ENCODE peak calls at places on chromosomes 5 and 9, in four cellular contexts. D is K562; C is lung; Y is CD8-positive, alpha-beta T cell. H is an unnamed sample.

GRCh38 chr5:674630-675011 is 18.5 kb downstream of the TPPP start:
- DNase-seq in D (no peak), C (no peak), Y (no peak), H (no peak)

GRCh38 chr5:33890147-33890546 is 1.6 kb downstream of the ADAMTS12 start:
- DNase-seq in D (no peak), C (no peak), Y (no peak), H (no peak)

GRCh38 chr9:2229109-2229733 is 214.1 kb downstream of the SMARCA2 start:
- DNase-seq in D (no peak), C (no peak), Y (no peak), H (no peak)

GRCh38 chr9:21933281-21933680 is 60.9 kb downstream of the CDKN2A start:
- DNase-seq in D (no peak), C (no peak), Y (no peak), H (no peak)

GRCh38 chr5:107458322-107458721 is 212.4 kb downstream of the EFNA5 start:
- DNase-seq in D (no peak), C (no peak), Y (no peak), H (no peak)

GRCh38 chr5:122723606-122724352 is 51.1 kb upstream of the SNX2 start:
- DNase-seq in D (no peak), C (no peak), Y (no peak), H (no peak)

GRCh38 chr5:40790947-40791593 is 7.1 kb downstream of the PRKAA1 start:
- DNase-seq in D (no peak), C (no peak), Y (no peak), H (no peak)

GRCh38 chr9:22030101-22030598 is 21.0 kb upstream of the CDKN2B start:
- DNase-seq in D (no peak), C (no peak), Y (no peak), H (no peak)

GRCh38 chr9:4537581-4537980 is 47.3 kb downstream of the SLC1A1 start:
- DNase-seq in D (no peak), C (no peak), Y (no peak), H (no peak)

GRCh38 chr5:150168864-150169263 is 2.3 kb downstream of the CDX1 start:
- DNase-seq in D (no peak), C (no peak), Y (no peak), H (no peak)

GRCh38 chr5:75054110-75054930 is 2.0 kb upstream of the GCNT4 start:
- DNase-seq in D (no peak), C (peak; percentile 49), Y (no peak), H (no peak)

GRCh38 chr5:159620853-159621540 is 290.7 kb upstream of the IL12B start:
- DNase-seq in D (no peak), C (no peak), Y (no peak), H (no peak)

GRCh38 chr5:115532517-115532916 is 12.1 kb downstream of the FEM1C start:
- DNase-seq in D (no peak), C (no peak), Y (no peak), H (no peak)

GRCh38 chr5:9466677-9467076 is 79.2 kb downstream of the SEMA5A start:
- DNase-seq in D (no peak), C (no peak), Y (no peak), H (no peak)

GRCh38 chr5:64149268-64149667 is 16.4 kb upstream of the RNF180 start:
- DNase-seq in D (no peak), C (no peak), Y (no peak), H (no peak)

GRCh38 chr5:64140018-64140417 is 25.6 kb upstream of the RNF180 start:
- DNase-seq in D (no peak), C (no peak), Y (no peak), H (no peak)

GRCh38 chr5:64147849-64148441 is 17.7 kb upstream of the RNF180 start:
- DNase-seq in D (peak; percentile 14), C (peak; percentile 56), Y (no peak), H (peak; percentile 22)

GRCh38 chr5:64147379-64147778 is 18.3 kb upstream of the RNF180 start:
- DNase-seq in D (no peak), C (no peak), Y (no peak), H (no peak)

DNA sequence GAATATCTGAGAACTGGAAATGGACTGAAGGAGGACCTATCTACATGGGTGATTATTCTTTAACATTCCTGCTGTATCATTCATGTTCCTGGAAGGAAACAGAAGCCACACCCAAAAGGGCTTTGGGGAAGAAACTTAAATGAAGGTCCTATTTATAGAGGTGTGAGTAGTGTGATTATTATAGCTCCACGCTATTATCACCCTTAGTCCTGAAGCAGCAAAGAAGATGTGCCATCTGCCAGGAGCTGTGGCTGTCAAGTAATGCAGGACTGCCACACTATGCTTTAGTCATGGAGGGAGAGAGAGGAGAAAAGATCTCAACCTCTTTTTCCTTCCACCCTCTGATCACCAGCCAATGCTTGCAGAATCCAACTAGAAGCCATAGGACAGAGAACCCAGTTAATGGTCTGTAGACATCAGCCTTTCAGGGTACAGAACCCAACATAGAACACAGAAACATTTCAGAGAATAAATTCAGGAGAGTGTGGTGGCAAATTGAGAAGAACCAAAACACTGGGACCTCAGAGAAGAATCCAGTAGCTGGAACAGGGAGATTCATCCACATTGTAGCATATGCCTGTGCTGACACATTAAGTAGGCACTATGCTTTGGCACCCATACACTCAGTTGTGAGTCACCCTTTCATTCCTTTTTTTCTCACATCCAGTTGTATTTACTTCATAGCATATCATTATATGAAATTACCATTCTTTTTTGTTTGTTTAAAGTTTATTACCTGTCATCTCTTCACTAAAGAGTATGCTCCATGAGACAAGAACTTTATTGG is 21.0 kb upstream of the RNF180 start:
- DNase-seq in D (no peak), C (no peak), Y (no peak), H (no peak)
- H3K27ac ChIP-seq in D (no peak overlapping the region), C (peak overlapping the region; percentile 30), Y (no peak overlapping the region), H (no peak overlapping the region)

DNA sequence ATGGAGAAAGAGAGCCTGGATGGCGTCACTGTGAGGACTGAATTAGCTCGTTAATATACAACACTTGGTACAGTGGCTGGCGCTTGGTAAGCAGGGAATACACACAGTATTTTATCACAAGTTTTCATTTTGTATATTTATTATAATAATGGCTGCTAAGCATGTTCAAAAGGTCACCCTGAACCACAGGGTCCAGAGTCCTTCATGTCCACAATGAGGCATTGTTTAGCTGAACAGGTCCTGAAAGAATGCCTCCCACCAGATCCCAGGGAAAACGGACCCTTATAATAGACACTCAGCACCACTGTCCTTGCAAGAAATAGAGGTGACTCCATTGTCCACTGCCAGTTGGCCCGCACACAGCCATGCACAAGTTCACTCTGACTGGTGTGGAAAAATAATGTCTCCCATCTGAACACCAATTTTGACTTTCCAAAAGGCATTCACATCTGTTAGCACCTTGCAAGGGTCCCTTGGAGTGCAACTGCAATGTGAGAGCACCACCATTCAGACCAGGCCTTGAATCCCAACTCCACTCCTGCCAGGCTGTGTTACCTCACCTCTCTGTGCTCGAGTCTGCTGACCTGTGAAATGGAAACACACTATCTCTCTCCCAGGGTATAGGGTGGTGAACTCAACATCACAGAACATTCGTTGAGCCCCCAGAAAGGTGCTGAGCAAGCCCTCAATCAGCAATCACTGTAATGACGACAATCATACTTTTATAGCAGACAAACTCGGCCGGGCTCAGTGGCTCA is 3.9 kb downstream of the VDAC1 start:
- DNase-seq in D (no peak), C (no peak), Y (no peak), H (no peak)
- H3K27ac ChIP-seq in D (no peak overlapping the region), C (no peak overlapping the region), Y (no peak overlapping the region), H (no peak overlapping the region)

GRCh38 chr9:133880851-133881634 is 111.1 kb downstream of the VAV2 start:
- DNase-seq in D (no peak), C (no peak), Y (no peak), H (no peak)

GRCh38 chr9:133881671-133882381 is 110.3 kb downstream of the VAV2 start:
- DNase-seq in D (no peak), C (no peak), Y (no peak), H (no peak)

GRCh38 chr9:133883356-133883755 is 108.8 kb downstream of the VAV2 start:
- DNase-seq in D (no peak), C (no peak), Y (no peak), H (no peak)

GRCh38 chr9:133884907-133885744 is 107.0 kb downstream of the VAV2 start:
- DNase-seq in D (no peak), C (no peak), Y (no peak), H (no peak)

DNA sequence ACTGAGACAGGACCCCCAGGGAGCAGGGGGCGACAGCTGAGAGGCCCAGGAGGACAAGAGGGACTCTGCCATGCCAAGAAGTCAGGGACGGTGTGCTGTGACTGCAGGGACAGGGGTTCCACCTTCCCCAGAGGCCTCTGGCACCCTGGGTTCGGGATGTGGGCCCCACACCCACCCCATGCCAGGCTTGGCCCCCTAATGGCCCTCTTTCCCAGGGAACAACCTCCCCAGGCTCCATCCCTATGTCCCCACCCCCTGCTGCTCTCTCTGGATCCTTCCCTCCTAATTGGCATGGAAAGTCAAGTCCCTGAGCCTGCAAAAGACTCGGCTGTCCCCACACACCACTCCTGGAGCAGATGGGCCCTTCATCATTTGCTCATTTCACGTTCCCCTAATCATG is 109.3 kb downstream of the VAV2 start:
- DNase-seq in D (no peak), C (no peak), Y (no peak), H (no peak)
- H3K27ac ChIP-seq in D (no peak overlapping the region), C (no peak overlapping the region), Y (no peak overlapping the region), H (no peak overlapping the region)

GRCh38 chr9:37611014-37611413 is 18.6 kb upstream of the TOMM5 start:
- DNase-seq in D (no peak), C (no peak), Y (no peak), H (no peak)
- H3K27ac ChIP-seq in D (no peak overlapping the region), C (no peak overlapping the region), Y (no peak overlapping the region), H (no peak overlapping the region)

DNA sequence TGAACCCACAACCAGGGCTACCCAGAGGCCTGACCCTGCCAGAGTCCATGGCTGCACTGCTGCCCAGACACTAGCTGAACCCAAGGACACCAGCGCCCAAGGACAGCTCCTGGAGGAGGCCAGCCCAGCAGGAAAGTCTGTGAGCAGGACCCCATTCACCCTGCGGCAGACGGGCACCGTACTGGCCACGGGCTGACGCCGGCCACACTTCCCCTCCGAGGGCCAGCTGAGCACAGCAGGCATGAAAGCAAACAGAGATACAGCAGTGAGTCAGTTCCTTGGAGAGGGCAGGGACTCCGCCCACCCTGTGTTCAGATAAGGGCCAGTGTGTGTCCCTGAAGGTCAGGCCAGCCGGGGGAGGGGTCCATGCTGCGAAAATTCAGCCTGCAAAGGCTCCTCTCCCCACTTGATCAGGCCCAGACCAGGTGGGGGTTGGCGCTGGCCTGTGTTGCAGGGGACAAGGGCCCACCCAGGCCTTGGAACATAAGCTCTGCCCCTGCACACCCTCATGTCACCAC is 3.2 kb downstream of the RNF208 start:
- DNase-seq in D (peak; percentile 65), C (no peak), Y (no peak), H (no peak)
- H3K27ac ChIP-seq in D (peak overlapping the region; percentile 72), C (peak overlapping the region; percentile 73), Y (no peak overlapping the region), H (no peak overlapping the region)

GRCh38 chr9:92616199-92617129 is 53.5 kb downstream of the IPPK start:
- DNase-seq in D (no peak), C (no peak), Y (no peak), H (no peak)
- H3K27ac ChIP-seq in D (no peak overlapping the region), C (no peak overlapping the region), Y (no peak overlapping the region), H (peak overlapping the region; percentile 54)

GRCh38 chr5:169717298-169717697 is 80.2 kb downstream of the DOCK2 start:
- DNase-seq in D (no peak), C (peak; percentile 29), Y (no peak), H (no peak)
- H3K27ac ChIP-seq in D (no peak overlapping the region), C (no peak overlapping the region), Y (no peak overlapping the region), H (no peak overlapping the region)

GRCh38 chr5:38465702-38466443 is 90.6 kb downstream of the LIFR start:
- DNase-seq in D (no peak), C (no peak), Y (no peak), H (no peak)
- H3K27ac ChIP-seq in D (no peak overlapping the region), C (no peak overlapping the region), Y (no peak overlapping the region), H (peak overlapping the region; percentile 48)

H was measured in caudate nucleus.